ENCODE peak calls at places on chromosomes 4 and X, in eight cellular contexts. V is CD4-positive, alpha-beta T cell; F is HCEC 1CT; J is lung microvascular endothelial cell; I is HFF-Myc; L is AG08396; U is GM23338; Z is activated T-cell treated with anti-CD3 and anti-CD28 coated beads for 24 hours. C is an unnamed sample.

GRCh38 chrX:150429577-150429976 is 66.5 kb downstream of the MAMLD1 start:
- DNase-seq in F (peak), L (no peak), U (no peak), Z (no peak), I (peak), J (peak), V (no peak), C (no peak)

GRCh38 chr4:181258569-181258968 is 984.6 kb upstream of the TENM3 start:
- DNase-seq in L (no peak), U (no peak), Z (no peak), F (no peak), J (no peak), V (no peak), I (no peak), C (no peak)

GRCh38 chrX:109390556-109390955 is 91.3 kb downstream of the GUCY2F start:
- DNase-seq in I (no peak), U (no peak), L (no peak), F (no peak), J (no peak), Z (no peak), V (no peak), C (no peak)

GRCh38 chr4:5371415-5372190 is 320.3 kb downstream of the STK32B start:
- DNase-seq in V (no peak), J (no peak), F (peak), U (no peak), I (no peak), Z (no peak), L (no peak), C (no peak)

GRCh38 chrX:19334945-19335626 is 8.6 kb upstream of the PDHA1 start:
- DNase-seq in I (peak), J (peak), U (peak), Z (no peak), F (peak), V (no peak), L (no peak), C (no peak)

GRCh38 chr4:1767770-1768366 is 25.2 kb upstream of the FGFR3 start:
- DNase-seq in L (peak), V (no peak), I (no peak), J (peak), F (no peak), U (peak), Z (no peak), C (no peak)

GRCh38 chrX:19879742-19880378 is 7.5 kb downstream of the SH3KBP1 start:
- DNase-seq in I (no peak), L (no peak), Z (no peak), F (no peak), U (no peak), J (no peak), V (no peak), C (no peak)

GRCh38 chr4:10734697-10735096 is 50.1 kb upstream of the CLNK start:
- DNase-seq in Z (no peak), L (no peak), I (no peak), U (no peak), F (no peak), V (no peak), J (no peak), C (peak)

C was measured in T-helper 1 cell.